ENCODE peak calls at places on chromosomes 3 and 15, in ten cellular contexts. I is fibroblast of mammary gland; Q is psoas muscle; U is cerebellar cortex; E is NCI-H2081 treated with DMSO at 0.1 percent for 48 hours; M is DMS153; L is activated CD8-positive, alpha-beta memory T cell treated with anti-CD3 and anti-CD28 coated beads for 1 hour; C is Calu3; A is pulmonary artery endothelial cell; H is activated naive CD4-positive, alpha-beta T cell treated with anti-CD3 and anti-CD28 coated beads, Interleukin-2, amount 50 U/mL, for 16 hours. G is an unnamed sample.

GRCh38 chr15:53506370-53506769 is 253.1 kb downstream of the WDR72 start:
- DNase-seq in I (no peak), Q (no peak), U (no peak), E (no peak), M (no peak), L (no peak), C (no peak), A (no peak), H (no peak), G (no peak)

GRCh38 chr3:163368168-163368567 is 1710.1 kb downstream of the SI start:
- DNase-seq in I (peak; percentile 0), Q (no peak), U (no peak), E (no peak), M (no peak), L (no peak), C (no peak), A (no peak), H (no peak), G (no peak)

GRCh38 chr3:149077638-149078037 is 8.7 kb downstream of the HLTF start:
- DNase-seq in I (peak; percentile 55), Q (no peak), U (no peak), E (no peak), M (no peak), L (no peak), C (no peak), A (no peak), H (no peak), G (no peak)

GRCh38 chr3:156816091-156816793 is 9.9 kb upstream of the LEKR1 start:
- DNase-seq in I (peak; percentile 58), Q (peak; percentile 31), U (no peak), E (no peak), M (no peak), L (no peak), C (peak; percentile 71), A (no peak), H (peak; percentile 56), G (no peak)

GRCh38 chr15:52858388-52859176 is 68.4 kb upstream of the ONECUT1 start:
- DNase-seq in I (no peak), Q (no peak), U (no peak), E (no peak), M (no peak), L (no peak), C (no peak), A (no peak), H (no peak), G (no peak)

GRCh38 chr15:90701880-90702630 is 15.1 kb upstream of the BLM start:
- DNase-seq in I (peak; percentile 18), Q (no peak), U (no peak), E (no peak), M (no peak), L (no peak), C (no peak), A (no peak), H (no peak), G (peak; percentile 58)

GRCh38 chr15:96093063-96093462 is 237.4 kb upstream of the NR2F2 start:
- DNase-seq in I (no peak), Q (no peak), U (no peak), E (no peak), M (no peak), L (no peak), C (no peak), A (no peak), H (no peak), G (no peak)

GRCh38 chr15:67076147-67076843 is 10.9 kb downstream of the SMAD3 start:
- DNase-seq in I (peak; percentile 93), Q (peak; percentile 46), U (no peak), E (no peak), M (no peak), L (no peak), C (peak; percentile 63), A (peak; percentile 81), H (peak; percentile 68), G (peak; percentile 95)

GRCh38 chr15:101451192-101451799 is 38.2 kb downstream of the PCSK6 start:
- DNase-seq in I (peak; percentile 43), Q (peak; percentile 76), U (no peak), E (no peak), M (no peak), L (no peak), C (no peak), A (no peak), H (no peak), G (no peak)

GRCh38 chr15:43529141-43529540 is 11.7 kb downstream of the MAP1A start:
- DNase-seq in I (no peak), Q (no peak), U (no peak), E (no peak), M (no peak), L (no peak), C (no peak), A (no peak), H (no peak), G (no peak)

GRCh38 chr3:75329713-75330112 is 334.4 kb upstream of the FRG2C start:
- DNase-seq in I (no peak), Q (no peak), U (no peak), E (no peak), M (no peak), L (no peak), C (no peak), A (no peak), H (no peak), G (no peak)

GRCh38 chr15:68463996-68464395 is 32.0 kb upstream of the ITGA11 start:
- DNase-seq in I (peak; percentile 16), Q (no peak), U (no peak), E (no peak), M (no peak), L (no peak), C (no peak), A (no peak), H (no peak), G (no peak)

G was measured in SJSA1.